ENCODE peak calls at places on chromosomes 2 and 18, in eight cellular contexts. C is stimulated activated CD8-positive, alpha-beta memory T cell treated with anti-CD3 and anti-CD28 coated beads, Interleukin-7, amount 100 ng/mL, for 4 hours; I is colonic mucosa; V is stimulated activated effector memory CD8-positive, alpha-beta T cell treated with anti-CD3 and anti-CD28 coated beads, Interleukin-12 subunit alpha, Interleukin-12 subunit beta, amount 100 ng/mL, for 72 hours; E is GM13976; X is effector CD8-positive, alpha-beta T cell; A is NCI-H446 treated with DMSO at 0.1 percent for 48 hours; B is GDM1. P is an unnamed sample.

GRCh38 chr2:144454466-144455287 is 65.2 kb downstream of the ZEB2 start:
- DNase-seq in A (no peak), X (no peak), B (no peak), E (no peak), I (no peak), V (peak), C (no peak), P (no peak)

GRCh38 chr2:43038034-43038719 is 188.2 kb downstream of the ZFP36L2 start:
- DNase-seq in E (no peak), I (no peak), A (no peak), V (no peak), C (no peak), X (no peak), B (no peak), P (no peak)

GRCh38 chr2:73979021-73979420 is 5.7 kb upstream of the TET3 start:
- DNase-seq in A (no peak), X (peak), I (no peak), C (peak), V (no peak), B (peak), E (peak), P (no peak)

GRCh38 chr2:122652670-122653069 is 897.2 kb downstream of the TSN start:
- DNase-seq in B (no peak), I (no peak), A (peak), X (no peak), E (no peak), V (no peak), C (no peak), P (no peak)

GRCh38 chr2:23524261-23524706 is 139.3 kb downstream of the KLHL29 start:
- DNase-seq in V (no peak), C (no peak), B (no peak), A (peak), E (no peak), X (no peak), I (no peak), P (no peak)

GRCh38 chr2:43358688-43359201 is 132.3 kb upstream of the ZFP36L2 start:
- DNase-seq in A (peak), B (no peak), C (no peak), V (no peak), X (no peak), E (no peak), I (no peak), P (no peak)

GRCh38 chr2:232352511-232353091 is 25.9 kb upstream of the ALPP start:
- DNase-seq in C (no peak), A (no peak), X (no peak), V (no peak), B (no peak), E (no peak), I (no peak), P (no peak)

GRCh38 chr2:38214209-38214717 is 138.3 kb upstream of the CYP1B1 start:
- DNase-seq in V (peak), E (no peak), I (no peak), X (no peak), C (no peak), A (peak), B (no peak), P (no peak)

GRCh38 chr2:28437142-28437835 is 44.6 kb downstream of the FOSL2 start:
- DNase-seq in E (no peak), X (no peak), A (no peak), C (no peak), V (no peak), I (peak), B (no peak), P (no peak)

GRCh38 chr2:56266761-56267411 is 83.1 kb downstream of the CCDC85A start:
- DNase-seq in X (no peak), E (no peak), A (peak), B (no peak), V (no peak), I (no peak), C (no peak), P (no peak)

GRCh38 chr2:86584164-86584913 is 21.1 kb upstream of the CHMP3 start:
- DNase-seq in X (no peak), I (no peak), B (peak), E (peak), C (no peak), V (no peak), A (no peak), P (no peak)

GRCh38 chr18:70931942-70932814 is 643.3 kb downstream of the SOCS6 start:
- DNase-seq in B (no peak), A (no peak), V (no peak), C (no peak), X (no peak), I (no peak), E (peak), P (no peak)

GRCh38 chr2:96869281-96869823 is 528 bp downstream of the SEMA4C start:
- DNase-seq in B (no peak), I (peak), A (no peak), X (no peak), V (no peak), E (no peak), C (no peak), P (no peak)

GRCh38 chr2:8324164-8324848 is 357.6 kb upstream of the ID2 start:
- DNase-seq in A (no peak), E (no peak), B (no peak), I (no peak), V (no peak), X (no peak), C (no peak), P (no peak)

GRCh38 chr2:234705108-234705507 is 208.2 kb upstream of the ARL4C start:
- DNase-seq in V (no peak), X (no peak), B (no peak), C (no peak), E (no peak), A (no peak), I (no peak), P (no peak)

GRCh38 chr18:22394428-22394827 is 23.3 kb downstream of the CTAGE1 start:
- DNase-seq in V (no peak), B (no peak), E (no peak), I (no peak), X (no peak), C (no peak), A (no peak), P (no peak)

GRCh38 chr2:65075605-65076344 is 19.6 kb downstream of the CEP68 start:
- DNase-seq in B (no peak), I (peak), A (no peak), E (no peak), C (no peak), X (no peak), V (no peak), P (no peak)

GRCh38 chr18:49174478-49174877 is 223.7 kb upstream of the SMAD7 start:
- DNase-seq in A (no peak), X (no peak), V (no peak), C (no peak), E (no peak), B (no peak), I (no peak), P (no peak)

GRCh38 chr18:35322486-35323258 is 21.5 kb downstream of the ZNF24 start:
- DNase-seq in B (no peak), V (no peak), C (no peak), E (no peak), X (no peak), I (no peak), A (no peak), P (no peak)

GRCh38 chr2:75589344-75590105 is 28.8 kb upstream of the EVA1A start:
- DNase-seq in B (no peak), X (no peak), V (no peak), C (no peak), E (no peak), A (peak), I (no peak), P (no peak)

GRCh38 chr2:176137249-176137573 is 7.7 kb downstream of the HOXD8 start:
- DNase-seq in X (no peak), I (no peak), A (no peak), C (no peak), E (no peak), V (no peak), B (no peak), P (no peak)

GRCh38 chr2:216619411-216620393 is 13.5 kb upstream of the IGFBP2 start:
- DNase-seq in V (no peak), A (no peak), C (no peak), E (no peak), I (no peak), X (no peak), B (no peak), P (no peak)

GRCh38 chr2:214715025-214715424 is 94.5 kb downstream of the BARD1 start:
- DNase-seq in C (no peak), B (no peak), E (no peak), I (no peak), V (no peak), A (no peak), X (no peak), P (no peak)

GRCh38 chr18:3044931-3045698 is 32.2 kb upstream of the LPIN2 start:
- DNase-seq in E (no peak), I (peak), V (no peak), A (peak), B (no peak), C (no peak), X (no peak), P (no peak)

GRCh38 chr18:13254971-13255927 is 36.7 kb downstream of the LDLRAD4 start:
- DNase-seq in E (no peak), C (no peak), I (no peak), B (no peak), V (no peak), A (no peak), X (no peak), P (no peak)

GRCh38 chr2:218999881-219000568 is 6.8 kb upstream of the CRYBA2 start:
- DNase-seq in I (peak), C (no peak), B (no peak), X (no peak), V (no peak), A (no peak), E (no peak), P (no peak)

GRCh38 chr2:10385933-10386773 is 62.0 kb downstream of the ODC1 start:
- DNase-seq in B (no peak), C (no peak), A (no peak), V (no peak), X (no peak), E (no peak), I (no peak), P (no peak)

GRCh38 chr2:34102359-34102758 is 503.3 kb upstream of the FAM98A start:
- DNase-seq in X (no peak), A (no peak), C (no peak), B (no peak), E (no peak), V (no peak), I (no peak), P (no peak)

GRCh38 chr2:137348301-137348700 is 583.0 kb downstream of the THSD7B start:
- DNase-seq in C (no peak), V (no peak), B (no peak), X (no peak), I (no peak), E (no peak), A (peak), P (no peak)

GRCh38 chr2:219388845-219389156 is 1.1 kb upstream of the DNPEP start:
- DNase-seq in V (no peak), C (no peak), B (no peak), A (no peak), X (no peak), I (no peak), E (no peak), P (no peak)

GRCh38 chr18:21167641-21168372 is 56.2 kb upstream of the ROCK1 start:
- DNase-seq in A (no peak), V (peak), C (no peak), E (no peak), I (peak), B (no peak), X (no peak), P (no peak)

GRCh38 chr2:30230855-30231725 is at the start of gene LBH:
- DNase-seq in X (peak), B (peak), V (peak), I (peak), A (peak), E (peak), C (peak), P (peak)

GRCh38 chr2:19033240-19033639 is 325.2 kb downstream of the OSR1 start:
- DNase-seq in A (no peak), I (no peak), E (no peak), V (no peak), B (no peak), X (no peak), C (no peak), P (no peak)

GRCh38 chr2:2646312-2647051 is 315.4 kb upstream of the MYT1L start:
- DNase-seq in A (no peak), X (peak), V (no peak), E (no peak), C (peak), I (no peak), B (no peak), P (no peak)

GRCh38 chr2:71595549-71595948 is 142.2 kb downstream of the DYSF start:
- DNase-seq in C (no peak), X (no peak), B (no peak), A (no peak), E (no peak), V (no peak), I (no peak), P (no peak)

GRCh38 chr2:231376857-231377256 is 18.7 kb upstream of the B3GNT7 start:
- DNase-seq in X (no peak), E (no peak), B (no peak), A (no peak), V (no peak), I (no peak), C (no peak), P (no peak)

GRCh38 chr2:80304522-80304878 is at the start of gene LRRTM1:
- DNase-seq in B (no peak), A (no peak), X (no peak), V (no peak), C (no peak), E (peak), I (no peak), P (no peak)

GRCh38 chr2:227862227-227862740 is 9.1 kb upstream of the DAW1 start:
- DNase-seq in X (no peak), V (no peak), B (no peak), A (no peak), E (peak), I (peak), C (no peak), P (no peak)

P was measured in GM18507.